ENCODE peak calls at places on chromosomes 16 and 17, in ten cellular contexts. One of them, this sample, is unnamed.
A peak's percentile ranks its signal among the peaks of the same experiment; 100 is the strongest.

GRCh38 chr17:35087731-35088646 is 24.5 kb upstream of the RFFL start:
- DNase-seq in stimulated activated CD4-positive, alpha-beta T cell treated with anti-CD3 and anti-CD28 coated beads, Interleukin-12 subunit alpha, Interleukin-12 subunit beta, amount 100 ng/mL, for 4 hours: no peak
- DNase-seq in hepatic stellate cell: peak; percentile 55
- DNase-seq in progenitor cell of endocrine pancreas: peak; percentile 19
- DNase-seq in right lobe of liver: peak; percentile 71
- DNase-seq in GM12878: no peak
- DNase-seq in H54: peak; percentile 24
- DNase-seq in stimulated activated CD8-positive, alpha-beta memory T cell treated with anti-CD3 and anti-CD28 coated beads, Interleukin-7, amount 100 ng/mL, for 1 hour: no peak
- DNase-seq in T-helper 2 cell: peak; percentile 6
- DNase-seq in HCEC 1CT: peak; percentile 47
- DNase-seq in this sample: no peak

GRCh38 chr17:49510059-49510719 is 15.1 kb downstream of the NGFR start:
- DNase-seq in stimulated activated CD4-positive, alpha-beta T cell treated with anti-CD3 and anti-CD28 coated beads, Interleukin-12 subunit alpha, Interleukin-12 subunit beta, amount 100 ng/mL, for 4 hours: no peak
- DNase-seq in hepatic stellate cell: no peak
- DNase-seq in progenitor cell of endocrine pancreas: no peak
- DNase-seq in right lobe of liver: no peak
- DNase-seq in GM12878: no peak
- DNase-seq in H54: no peak
- DNase-seq in stimulated activated CD8-positive, alpha-beta memory T cell treated with anti-CD3 and anti-CD28 coated beads, Interleukin-7, amount 100 ng/mL, for 1 hour: no peak
- DNase-seq in T-helper 2 cell: no peak
- DNase-seq in HCEC 1CT: no peak
- DNase-seq in this sample: no peak

GRCh38 chr16:51553910-51554309 is 402.8 kb upstream of the SALL1 start:
- DNase-seq in stimulated activated CD4-positive, alpha-beta T cell treated with anti-CD3 and anti-CD28 coated beads, Interleukin-12 subunit alpha, Interleukin-12 subunit beta, amount 100 ng/mL, for 4 hours: no peak
- DNase-seq in hepatic stellate cell: no peak
- DNase-seq in progenitor cell of endocrine pancreas: no peak
- DNase-seq in right lobe of liver: no peak
- DNase-seq in GM12878: no peak
- DNase-seq in H54: no peak
- DNase-seq in stimulated activated CD8-positive, alpha-beta memory T cell treated with anti-CD3 and anti-CD28 coated beads, Interleukin-7, amount 100 ng/mL, for 1 hour: no peak
- DNase-seq in T-helper 2 cell: no peak
- DNase-seq in HCEC 1CT: no peak
- DNase-seq in this sample: no peak

GRCh38 chr16:69833791-69834282 is 71.7 kb downstream of the WWP2 start:
- DNase-seq in stimulated activated CD4-positive, alpha-beta T cell treated with anti-CD3 and anti-CD28 coated beads, Interleukin-12 subunit alpha, Interleukin-12 subunit beta, amount 100 ng/mL, for 4 hours: no peak
- DNase-seq in hepatic stellate cell: no peak
- DNase-seq in progenitor cell of endocrine pancreas: no peak
- DNase-seq in right lobe of liver: peak; percentile 68
- DNase-seq in GM12878: no peak
- DNase-seq in H54: no peak
- DNase-seq in stimulated activated CD8-positive, alpha-beta memory T cell treated with anti-CD3 and anti-CD28 coated beads, Interleukin-7, amount 100 ng/mL, for 1 hour: no peak
- DNase-seq in T-helper 2 cell: no peak
- DNase-seq in HCEC 1CT: no peak
- DNase-seq in this sample: no peak

GRCh38 chr17:67359960-67360817 is 6.2 kb downstream of the PSMD12 start:
- DNase-seq in stimulated activated CD4-positive, alpha-beta T cell treated with anti-CD3 and anti-CD28 coated beads, Interleukin-12 subunit alpha, Interleukin-12 subunit beta, amount 100 ng/mL, for 4 hours: no peak
- DNase-seq in hepatic stellate cell: no peak
- DNase-seq in progenitor cell of endocrine pancreas: no peak
- DNase-seq in right lobe of liver: no peak
- DNase-seq in GM12878: no peak
- DNase-seq in H54: no peak
- DNase-seq in stimulated activated CD8-positive, alpha-beta memory T cell treated with anti-CD3 and anti-CD28 coated beads, Interleukin-7, amount 100 ng/mL, for 1 hour: no peak
- DNase-seq in T-helper 2 cell: peak; percentile 23
- DNase-seq in HCEC 1CT: peak; percentile 54
- DNase-seq in this sample: peak; percentile 64

GRCh38 chr17:40846515-40847155 is 20.4 kb downstream of the KRT12 start:
- DNase-seq in stimulated activated CD4-positive, alpha-beta T cell treated with anti-CD3 and anti-CD28 coated beads, Interleukin-12 subunit alpha, Interleukin-12 subunit beta, amount 100 ng/mL, for 4 hours: no peak
- DNase-seq in hepatic stellate cell: no peak
- DNase-seq in progenitor cell of endocrine pancreas: no peak
- DNase-seq in right lobe of liver: no peak
- DNase-seq in GM12878: no peak
- DNase-seq in H54: no peak
- DNase-seq in stimulated activated CD8-positive, alpha-beta memory T cell treated with anti-CD3 and anti-CD28 coated beads, Interleukin-7, amount 100 ng/mL, for 1 hour: no peak
- DNase-seq in T-helper 2 cell: no peak
- DNase-seq in HCEC 1CT: peak; percentile 10
- DNase-seq in this sample: no peak

GRCh38 chr16:9364721-9365693 is 273.6 kb downstream of the HAPSTR1 start:
- DNase-seq in stimulated activated CD4-positive, alpha-beta T cell treated with anti-CD3 and anti-CD28 coated beads, Interleukin-12 subunit alpha, Interleukin-12 subunit beta, amount 100 ng/mL, for 4 hours: no peak
- DNase-seq in hepatic stellate cell: no peak
- DNase-seq in progenitor cell of endocrine pancreas: no peak
- DNase-seq in right lobe of liver: peak; percentile 93
- DNase-seq in GM12878: no peak
- DNase-seq in H54: no peak
- DNase-seq in stimulated activated CD8-positive, alpha-beta memory T cell treated with anti-CD3 and anti-CD28 coated beads, Interleukin-7, amount 100 ng/mL, for 1 hour: no peak
- DNase-seq in T-helper 2 cell: no peak
- DNase-seq in HCEC 1CT: no peak
- DNase-seq in this sample: no peak

GRCh38 chr17:38663125-38663751 is 11.5 kb downstream of the EPOP start:
- DNase-seq in stimulated activated CD4-positive, alpha-beta T cell treated with anti-CD3 and anti-CD28 coated beads, Interleukin-12 subunit alpha, Interleukin-12 subunit beta, amount 100 ng/mL, for 4 hours: peak; percentile 46
- DNase-seq in hepatic stellate cell: peak; percentile 66
- DNase-seq in progenitor cell of endocrine pancreas: peak; percentile 81
- DNase-seq in right lobe of liver: peak; percentile 79
- DNase-seq in GM12878: no peak
- DNase-seq in H54: peak; percentile 85
- DNase-seq in stimulated activated CD8-positive, alpha-beta memory T cell treated with anti-CD3 and anti-CD28 coated beads, Interleukin-7, amount 100 ng/mL, for 1 hour: no peak
- DNase-seq in T-helper 2 cell: no peak
- DNase-seq in HCEC 1CT: peak; percentile 42
- DNase-seq in this sample: no peak

GRCh38 chr17:77897741-77898301 is 60.7 kb upstream of the TNRC6C start:
- DNase-seq in stimulated activated CD4-positive, alpha-beta T cell treated with anti-CD3 and anti-CD28 coated beads, Interleukin-12 subunit alpha, Interleukin-12 subunit beta, amount 100 ng/mL, for 4 hours: no peak
- DNase-seq in hepatic stellate cell: no peak
- DNase-seq in progenitor cell of endocrine pancreas: no peak
- DNase-seq in right lobe of liver: no peak
- DNase-seq in GM12878: no peak
- DNase-seq in H54: no peak
- DNase-seq in stimulated activated CD8-positive, alpha-beta memory T cell treated with anti-CD3 and anti-CD28 coated beads, Interleukin-7, amount 100 ng/mL, for 1 hour: no peak
- DNase-seq in T-helper 2 cell: no peak
- DNase-seq in HCEC 1CT: no peak
- DNase-seq in this sample: no peak

GRCh38 chr16:8861563-8862308 is 7.1 kb downstream of the CARHSP1 start:
- DNase-seq in stimulated activated CD4-positive, alpha-beta T cell treated with anti-CD3 and anti-CD28 coated beads, Interleukin-12 subunit alpha, Interleukin-12 subunit beta, amount 100 ng/mL, for 4 hours: no peak
- DNase-seq in hepatic stellate cell: no peak
- DNase-seq in progenitor cell of endocrine pancreas: no peak
- DNase-seq in right lobe of liver: peak; percentile 77
- DNase-seq in GM12878: no peak
- DNase-seq in H54: no peak
- DNase-seq in stimulated activated CD8-positive, alpha-beta memory T cell treated with anti-CD3 and anti-CD28 coated beads, Interleukin-7, amount 100 ng/mL, for 1 hour: no peak
- DNase-seq in T-helper 2 cell: no peak
- DNase-seq in HCEC 1CT: no peak
- DNase-seq in this sample: no peak

GRCh38 chr16:17633146-17633966 is 162.6 kb upstream of the XYLT1 start:
- DNase-seq in stimulated activated CD4-positive, alpha-beta T cell treated with anti-CD3 and anti-CD28 coated beads, Interleukin-12 subunit alpha, Interleukin-12 subunit beta, amount 100 ng/mL, for 4 hours: no peak
- DNase-seq in hepatic stellate cell: no peak
- DNase-seq in progenitor cell of endocrine pancreas: no peak
- DNase-seq in right lobe of liver: no peak
- DNase-seq in GM12878: no peak
- DNase-seq in H54: no peak
- DNase-seq in stimulated activated CD8-positive, alpha-beta memory T cell treated with anti-CD3 and anti-CD28 coated beads, Interleukin-7, amount 100 ng/mL, for 1 hour: no peak
- DNase-seq in T-helper 2 cell: no peak
- DNase-seq in HCEC 1CT: no peak
- DNase-seq in this sample: no peak

GRCh38 chr16:2595376-2596200 is 57.8 kb downstream of the PDPK1 start:
- DNase-seq in stimulated activated CD4-positive, alpha-beta T cell treated with anti-CD3 and anti-CD28 coated beads, Interleukin-12 subunit alpha, Interleukin-12 subunit beta, amount 100 ng/mL, for 4 hours: no peak
- DNase-seq in hepatic stellate cell: no peak
- DNase-seq in progenitor cell of endocrine pancreas: no peak
- DNase-seq in right lobe of liver: no peak
- DNase-seq in GM12878: no peak
- DNase-seq in H54: no peak
- DNase-seq in stimulated activated CD8-positive, alpha-beta memory T cell treated with anti-CD3 and anti-CD28 coated beads, Interleukin-7, amount 100 ng/mL, for 1 hour: no peak
- DNase-seq in T-helper 2 cell: no peak
- DNase-seq in HCEC 1CT: no peak
- DNase-seq in this sample: no peak

GRCh38 chr16:10736926-10737625 is 6.6 kb upstream of the NUBP1 start:
- DNase-seq in stimulated activated CD4-positive, alpha-beta T cell treated with anti-CD3 and anti-CD28 coated beads, Interleukin-12 subunit alpha, Interleukin-12 subunit beta, amount 100 ng/mL, for 4 hours: peak; percentile 44
- DNase-seq in hepatic stellate cell: peak; percentile 62
- DNase-seq in progenitor cell of endocrine pancreas: peak; percentile 53
- DNase-seq in right lobe of liver: peak; percentile 78
- DNase-seq in GM12878: peak; percentile 65
- DNase-seq in H54: peak; percentile 27
- DNase-seq in stimulated activated CD8-positive, alpha-beta memory T cell treated with anti-CD3 and anti-CD28 coated beads, Interleukin-7, amount 100 ng/mL, for 1 hour: peak; percentile 48
- DNase-seq in T-helper 2 cell: peak; percentile 34
- DNase-seq in HCEC 1CT: peak; percentile 52
- DNase-seq in this sample: peak; percentile 42

GRCh38 chr16:586047-586644 is 3.7 kb upstream of the RAB40C start:
- DNase-seq in stimulated activated CD4-positive, alpha-beta T cell treated with anti-CD3 and anti-CD28 coated beads, Interleukin-12 subunit alpha, Interleukin-12 subunit beta, amount 100 ng/mL, for 4 hours: no peak
- DNase-seq in hepatic stellate cell: no peak
- DNase-seq in progenitor cell of endocrine pancreas: no peak
- DNase-seq in right lobe of liver: no peak
- DNase-seq in GM12878: no peak
- DNase-seq in H54: no peak
- DNase-seq in stimulated activated CD8-positive, alpha-beta memory T cell treated with anti-CD3 and anti-CD28 coated beads, Interleukin-7, amount 100 ng/mL, for 1 hour: no peak
- DNase-seq in T-helper 2 cell: no peak
- DNase-seq in HCEC 1CT: no peak
- DNase-seq in this sample: no peak

GRCh38 chr17:17540278-17540906 is 44.2 kb upstream of the RASD1 start:
- DNase-seq in stimulated activated CD4-positive, alpha-beta T cell treated with anti-CD3 and anti-CD28 coated beads, Interleukin-12 subunit alpha, Interleukin-12 subunit beta, amount 100 ng/mL, for 4 hours: no peak
- DNase-seq in hepatic stellate cell: no peak
- DNase-seq in progenitor cell of endocrine pancreas: no peak
- DNase-seq in right lobe of liver: no peak
- DNase-seq in GM12878: no peak
- DNase-seq in H54: no peak
- DNase-seq in stimulated activated CD8-positive, alpha-beta memory T cell treated with anti-CD3 and anti-CD28 coated beads, Interleukin-7, amount 100 ng/mL, for 1 hour: no peak
- DNase-seq in T-helper 2 cell: no peak
- DNase-seq in HCEC 1CT: no peak
- DNase-seq in this sample: no peak